ENCODE peak calls at places on chromosomes 4 and X, in four cellular contexts. H is T-helper 22 cell; G is hepatic stellate cell; P is stimulated activated CD4-positive, alpha-beta T cell treated with anti-CD3 and anti-CD28 coated beads, Interleukin-12 subunit alpha, Interleukin-12 subunit beta, amount 100 ng/mL, for 4 hours. T is an unnamed sample.

GRCh38 chrX:31124536-31124935 is 52.7 kb upstream of the FTHL17 start:
- DNase-seq in H (no peak), G (no peak), P (no peak), T (no peak)

GRCh38 chr4:76078033-76078613 is 3.6 kb downstream of the ART3 start:
- DNase-seq in H (no peak), G (no peak), P (no peak), T (no peak)

GRCh38 chrX:84046403-84046984 is 141.5 kb downstream of the RPS6KA6 start:
- DNase-seq in H (no peak), G (peak), P (no peak), T (no peak)

GRCh38 chr4:42633605-42634388 is 23.1 kb downstream of the ATP8A1 start:
- DNase-seq in H (no peak), G (no peak), P (no peak), T (no peak)

GRCh38 chr4:25108556-25108955 is 51.7 kb downstream of the SEPSECS start:
- DNase-seq in H (no peak), G (no peak), P (no peak), T (no peak)

GRCh38 chr4:77566148-77566547 is 39.5 kb upstream of the CXCL13 start:
- DNase-seq in H (no peak), G (no peak), P (no peak), T (no peak)

GRCh38 chr4:164847967-164848649 is 28.9 kb upstream of the APELA start:
- DNase-seq in H (no peak), G (no peak), P (no peak), T (no peak)

GRCh38 chr4:70183168-70183939 is 12.2 kb upstream of the ODAM start:
- DNase-seq in H (no peak), G (peak), P (no peak), T (no peak)

GRCh38 chrX:20433376-20433775 is 166.7 kb upstream of the RPS6KA3 start:
- DNase-seq in H (no peak), G (no peak), P (no peak), T (no peak)

T was measured in breast epithelium.